ENCODE peak calls at places on chromosomes 2 and 18, in eight cellular contexts. F is transverse colon, M is gastrocnemius medialis, L is heart left ventricle, H is MCF 10A, V is AG09319, U is RWPE1, Q is cardiac fibroblast. X is an unnamed sample.

GRCh38 chr2:239485622-239486021 is 84.8 kb upstream of the HDAC4 start:
- DNase-seq in F (no peak), M (no peak), L (no peak), H (no peak), V (no peak), U (no peak), Q (no peak), X (no peak)

GRCh38 chr2:102434655-102435381 is 11.9 kb downstream of the IL18RAP start:
- DNase-seq in F (no peak), M (no peak), L (no peak), H (no peak), V (no peak), U (no peak), Q (no peak), X (no peak)

GRCh38 chr2:204487447-204488229 is 57.6 kb upstream of the PARD3B start:
- DNase-seq in F (no peak), M (no peak), L (no peak), H (no peak), V (no peak), U (no peak), Q (peak), X (no peak)

GRCh38 chr2:112869258-112869842 is 32.8 kb upstream of the IL1B start:
- DNase-seq in F (peak), M (peak), L (peak), H (peak), V (peak), U (peak), Q (peak), X (no peak)

GRCh38 chr2:26901326-26902183 is 53.6 kb downstream of the DPYSL5 start:
- DNase-seq in F (no peak), M (no peak), L (peak), H (no peak), V (no peak), U (no peak), Q (no peak), X (no peak)

GRCh38 chr2:46329340-46329739 is 32.1 kb downstream of the EPAS1 start:
- DNase-seq in F (no peak), M (no peak), L (no peak), H (no peak), V (no peak), U (no peak), Q (no peak), X (no peak)

GRCh38 chr2:147543056-147543455 is 301.8 kb upstream of the ACVR2A start:
- DNase-seq in F (no peak), M (no peak), L (no peak), H (no peak), V (no peak), U (no peak), Q (no peak), X (no peak)

GRCh38 chr2:45850558-45850957 is 199.1 kb downstream of the PRKCE start:
- DNase-seq in F (no peak), M (no peak), L (no peak), H (no peak), V (no peak), U (no peak), Q (no peak), X (no peak)

GRCh38 chr2:225429718-225430117 is 30.2 kb downstream of the NYAP2 start:
- DNase-seq in F (no peak), M (no peak), L (no peak), H (peak), V (no peak), U (no peak), Q (peak), X (no peak)

GRCh38 chr18:8301427-8302172 is 307.6 kb upstream of the RAB12 start:
- DNase-seq in F (no peak), M (no peak), L (no peak), H (peak), V (no peak), U (no peak), Q (no peak), X (no peak)

GRCh38 chr2:42971381-42971780 is 179.0 kb upstream of the HAAO start:
- DNase-seq in F (no peak), M (no peak), L (no peak), H (no peak), V (no peak), U (no peak), Q (no peak), X (no peak)

GRCh38 chr2:217394510-217395351 is 534.9 kb upstream of the TNP1 start:
- DNase-seq in F (no peak), M (no peak), L (no peak), H (peak), V (no peak), U (peak), Q (peak), X (no peak)

GRCh38 chr2:173122936-173123335 is 47.3 kb downstream of the MAP3K20 start:
- DNase-seq in F (no peak), M (no peak), L (no peak), H (no peak), V (no peak), U (no peak), Q (no peak), X (no peak)

GRCh38 chr2:55167630-55167967 is 64.5 kb downstream of the CLHC1 start:
- DNase-seq in F (no peak), M (no peak), L (no peak), H (no peak), V (no peak), U (no peak), Q (no peak), X (no peak)

GRCh38 chr18:80147418-80148315 is 38.6 kb downstream of the ADNP2 start:
- DNase-seq in F (peak), M (peak), L (peak), H (peak), V (peak), U (peak), Q (peak), X (peak)

GRCh38 chr18:5546660-5547059 is 2.9 kb upstream of the EPB41L3 start:
- DNase-seq in F (no peak), M (no peak), L (no peak), H (peak), V (peak), U (no peak), Q (peak), X (no peak)

GRCh38 chr2:201411421-201411820 is 39.8 kb downstream of the TRAK2 start:
- DNase-seq in F (no peak), M (no peak), L (no peak), H (no peak), V (no peak), U (no peak), Q (peak), X (no peak)

GRCh38 chr2:119683074-119683716 is 4.2 kb downstream of the TMEM177 start:
- DNase-seq in F (no peak), M (no peak), L (no peak), H (no peak), V (no peak), U (no peak), Q (no peak), X (no peak)

GRCh38 chr2:46780801-46781445 is 134.7 kb downstream of the MCFD2 start:
- DNase-seq in F (peak), M (no peak), L (peak), H (no peak), V (no peak), U (no peak), Q (no peak), X (no peak)

GRCh38 chr2:112836695-112837117 is at the start of gene IL1B:
- DNase-seq in F (no peak), M (no peak), L (no peak), H (peak), V (peak), U (peak), Q (peak), X (no peak)

GRCh38 chr2:64567473-64567872 is 43.3 kb downstream of the AFTPH start:
- DNase-seq in F (no peak), M (no peak), L (no peak), H (no peak), V (no peak), U (no peak), Q (no peak), X (no peak)

GRCh38 chr2:84846041-84846663 is 34.7 kb downstream of the TRABD2A start:
- DNase-seq in F (no peak), M (no peak), L (no peak), H (no peak), V (peak), U (no peak), Q (no peak), X (no peak)

GRCh38 chr2:36507408-36507812 is 90.6 kb downstream of the FEZ2 start:
- DNase-seq in F (peak), M (no peak), L (peak), H (peak), V (no peak), U (peak), Q (peak), X (peak)

GRCh38 chr2:148531175-148532048 is 113.1 kb upstream of the EPC2 start:
- DNase-seq in F (no peak), M (no peak), L (no peak), H (no peak), V (no peak), U (no peak), Q (no peak), X (no peak)

GRCh38 chr2:53739057-53739456 is 28.5 kb upstream of the CHAC2 start:
- DNase-seq in F (no peak), M (no peak), L (no peak), H (peak), V (no peak), U (no peak), Q (peak), X (no peak)

DNA sequence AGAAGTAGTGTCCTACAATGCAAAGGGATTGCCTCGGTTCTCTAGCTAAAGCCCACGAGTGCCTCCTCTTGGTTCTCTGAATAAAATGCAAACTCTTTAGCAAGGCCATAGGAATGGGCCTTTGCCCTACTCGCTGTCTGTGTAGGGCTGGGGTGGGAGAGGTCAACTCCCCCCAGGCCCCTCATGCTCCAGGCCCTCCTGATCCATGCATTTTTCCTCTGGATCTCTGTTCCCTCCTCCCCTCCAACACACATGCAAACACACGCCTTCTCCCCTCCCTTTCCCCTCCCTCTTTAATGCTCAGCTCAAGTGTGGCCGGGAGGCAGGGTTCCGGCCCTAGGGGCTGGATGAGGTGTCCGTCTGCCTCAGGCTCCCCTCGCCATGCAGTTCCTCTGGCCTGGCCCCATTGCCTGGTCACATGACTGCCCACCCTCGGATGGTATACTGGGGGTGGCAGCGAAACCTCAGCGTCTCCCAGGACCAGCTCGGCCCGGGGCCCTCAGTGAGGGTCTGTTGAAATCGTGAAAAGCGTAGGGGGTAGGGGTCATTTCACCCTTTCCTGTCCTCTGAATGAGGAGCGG is 14.9 kb upstream of the KLF11 start:
- DNase-seq in F (no peak), M (no peak), L (no peak), H (no peak), V (no peak), U (no peak), Q (no peak), X (no peak)
- TF ChIP-seq CTCF in F (no peak), M (no peak), L (no peak), H (no peak), V (no peak), U (no peak), Q (no peak), X (no peak)

DNA sequence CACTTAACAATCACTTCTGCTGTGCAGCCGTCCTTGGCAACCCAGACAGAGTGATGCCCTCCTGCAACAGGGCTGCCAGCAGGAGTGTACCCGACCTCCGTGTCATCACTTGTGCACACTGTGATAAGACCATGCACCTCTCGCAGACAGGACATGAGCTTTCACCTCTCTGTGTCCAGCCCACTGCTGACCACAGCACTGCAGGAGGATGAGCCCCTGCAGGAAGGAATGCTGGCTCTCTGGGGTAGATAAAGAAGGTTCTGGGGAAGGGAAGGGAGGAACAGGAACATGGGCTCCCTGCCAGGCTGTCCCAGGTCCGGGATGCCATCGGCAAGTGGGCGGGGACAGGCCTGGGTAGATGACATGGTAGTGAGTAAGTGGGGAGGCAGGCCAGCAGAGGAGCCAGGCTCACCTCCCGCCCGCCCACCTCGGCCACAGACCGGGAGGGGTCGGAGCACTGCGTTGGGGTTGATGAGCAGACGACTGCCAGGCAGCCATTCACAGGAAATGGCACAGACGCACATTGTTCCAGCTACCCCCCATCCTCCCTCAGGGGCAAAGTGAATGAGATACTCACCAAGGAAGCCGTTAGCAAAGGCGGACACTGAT is 18.6 kb upstream of the COL6A3 start:
- DNase-seq in F (no peak), M (no peak), L (no peak), H (peak), V (no peak), U (peak), Q (peak), X (no peak)
- TF ChIP-seq CTCF in F (no peak), M (no peak), L (no peak), H (no peak), V (peak), U (no peak), Q (peak), X (no peak)

DNA sequence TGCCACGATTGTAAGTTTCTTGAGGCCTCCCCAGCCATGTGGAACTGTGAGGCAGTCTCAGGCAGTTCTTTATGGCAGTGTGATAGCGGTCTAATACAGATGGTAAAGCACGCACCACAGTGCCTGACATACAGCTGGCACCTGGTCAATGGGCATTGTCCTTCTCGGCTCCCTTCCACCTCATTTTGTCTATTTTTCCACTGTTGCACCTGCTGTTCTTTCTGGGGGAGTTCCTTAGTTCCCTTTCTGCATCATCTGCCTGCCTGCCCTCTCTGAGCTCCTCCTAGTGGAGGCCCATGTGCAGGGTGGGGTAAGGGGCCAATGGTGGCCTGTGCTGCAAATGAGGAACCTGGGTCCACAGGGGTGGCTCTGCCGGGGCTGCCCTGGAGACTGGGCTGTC is 157.6 kb downstream of the LPIN1 start:
- DNase-seq in F (no peak), M (no peak), L (no peak), H (no peak), V (no peak), U (no peak), Q (no peak), X (peak)
- TF ChIP-seq CTCF in F (no peak), M (no peak), L (no peak), H (no peak), V (no peak), U (no peak), Q (no peak), X (no peak)

GRCh38 chr2:24203029-24203786 is 28.4 kb downstream of the FAM228A start:
- DNase-seq in F (no peak), M (no peak), L (no peak), H (no peak), V (no peak), U (no peak), Q (no peak), X (no peak)
- TF ChIP-seq CTCF in F (no peak), M (no peak), L (no peak), H (no peak), V (no peak), U (no peak), Q (no peak), X (no peak)

DNA sequence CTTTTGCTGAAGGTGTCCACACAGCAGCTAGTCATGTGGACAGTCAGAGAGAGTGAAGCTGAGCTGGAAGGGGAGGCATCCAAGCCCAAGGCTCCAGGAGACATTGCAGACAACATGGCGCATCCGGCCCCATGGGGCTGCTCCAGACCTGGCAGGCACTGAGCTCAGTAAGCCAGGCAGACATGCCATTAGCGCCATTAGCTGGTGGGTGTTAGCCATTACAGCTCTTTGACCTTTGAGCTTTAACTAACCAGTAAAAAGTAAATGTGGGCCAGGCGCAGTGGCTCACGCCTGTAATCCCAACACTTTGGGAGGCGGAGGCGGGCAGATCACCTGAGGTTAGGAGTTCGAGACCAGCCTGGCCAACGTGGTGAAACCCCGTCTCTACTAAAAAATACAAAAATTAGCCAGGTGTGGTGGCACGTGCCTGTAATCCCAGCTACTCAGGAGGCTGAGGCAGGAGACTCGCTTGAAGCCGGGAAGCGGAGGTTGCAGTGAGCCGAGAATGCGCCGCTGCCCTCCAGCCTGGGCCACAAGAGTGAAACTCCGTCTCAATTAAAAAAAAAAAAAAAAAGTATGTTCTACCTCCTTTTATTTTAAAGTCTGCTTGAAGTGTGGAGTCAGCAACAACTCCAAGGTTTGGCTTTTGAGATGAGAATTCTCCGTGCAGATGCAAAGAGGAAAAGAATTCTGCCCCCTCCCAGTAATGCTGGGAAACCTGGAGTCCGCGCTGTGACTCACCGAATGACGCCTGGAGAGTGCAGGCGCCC is 69.4 kb downstream of the TWSG1 start:
- DNase-seq in F (no peak), M (no peak), L (no peak), H (no peak), V (no peak), U (no peak), Q (no peak), X (no peak)
- TF ChIP-seq CTCF in F (no peak), M (no peak), L (no peak), H (no peak), V (no peak), U (no peak), Q (no peak), X (peak)

GRCh38 chr2:7035884-7036283 is 118.7 kb downstream of the RNF144A start:
- DNase-seq in F (no peak), M (no peak), L (no peak), H (no peak), V (no peak), U (no peak), Q (no peak), X (no peak)

GRCh38 chr2:7032371-7032770 is 115.2 kb downstream of the RNF144A start:
- DNase-seq in F (no peak), M (no peak), L (no peak), H (no peak), V (no peak), U (no peak), Q (no peak), X (no peak)

GRCh38 chr2:7033136-7033960 is 116.1 kb downstream of the RNF144A start:
- DNase-seq in F (no peak), M (no peak), L (no peak), H (no peak), V (no peak), U (no peak), Q (no peak), X (no peak)

GRCh38 chr2:7031424-7032245 is 114.4 kb downstream of the RNF144A start:
- DNase-seq in F (peak), M (peak), L (no peak), H (peak), V (no peak), U (peak), Q (peak), X (no peak)

GRCh38 chr2:7034313-7034712 is 117.1 kb downstream of the RNF144A start:
- DNase-seq in F (no peak), M (no peak), L (no peak), H (no peak), V (no peak), U (no peak), Q (no peak), X (no peak)
- TF ChIP-seq CTCF in F (no peak), M (no peak), L (no peak), H (no peak), V (no peak), U (no peak), Q (no peak), X (no peak)

GRCh38 chr2:1591461-1591770 is 152.9 kb downstream of the PXDN start:
- DNase-seq in F (no peak), M (no peak), L (peak), H (no peak), V (no peak), U (no peak), Q (peak), X (no peak)

GRCh38 chr2:1590611-1591460 is 153.5 kb downstream of the PXDN start:
- DNase-seq in F (no peak), M (no peak), L (peak), H (no peak), V (no peak), U (no peak), Q (peak), X (no peak)

GRCh38 chr2:1594281-1595171 is 149.8 kb downstream of the PXDN start:
- DNase-seq in F (no peak), M (no peak), L (no peak), H (no peak), V (no peak), U (no peak), Q (no peak), X (no peak)

GRCh38 chr2:1593371-1594205 is 150.7 kb downstream of the PXDN start:
- DNase-seq in F (no peak), M (no peak), L (peak), H (peak), V (peak), U (peak), Q (peak), X (no peak)

GRCh38 chr2:1591978-1592907 is 152.1 kb downstream of the PXDN start:
- DNase-seq in F (peak), M (peak), L (peak), H (peak), V (no peak), U (no peak), Q (peak), X (no peak)
- TF ChIP-seq CTCF in F (peak), M (peak), L (peak), H (no peak), V (peak), U (no peak), Q (peak), X (no peak)

X was measured in GM13976.